ENCODE peak calls at places on chromosomes 13 and 19, in five cellular contexts. One of them, this sample, is unnamed.

GRCh38 chr19:43660301-43660700 is 9.7 kb downstream of the PLAUR start:
- DNase-seq in heart left ventricle: no peak
- DNase-seq in adrenal gland: no peak
- DNase-seq in AG09309: no peak
- DNase-seq in CD4-positive, alpha-beta T cell: no peak
- DNase-seq in this sample: no peak

GRCh38 chr13:37486171-37486661 is 112.4 kb downstream of the POSTN start:
- DNase-seq in heart left ventricle: no peak
- DNase-seq in adrenal gland: no peak
- DNase-seq in CD4-positive, alpha-beta T cell: no peak
- DNase-seq in AG09309: peak
- DNase-seq in this sample: no peak

GRCh38 chr13:51894239-51894638 is 32.5 kb downstream of the CCDC70 start:
- DNase-seq in adrenal gland: no peak
- DNase-seq in CD4-positive, alpha-beta T cell: no peak
- DNase-seq in heart left ventricle: no peak
- DNase-seq in AG09309: no peak
- DNase-seq in this sample: no peak

GRCh38 chr19:16496613-16496983 is 404 bp downstream of the C19orf44 start:
- DNase-seq in CD4-positive, alpha-beta T cell: no peak
- DNase-seq in heart left ventricle: peak
- DNase-seq in AG09309: no peak
- DNase-seq in adrenal gland: peak
- DNase-seq in this sample: no peak

GRCh38 chr13:79918620-79919019 is 422.3 kb downstream of the SPRY2 start:
- DNase-seq in heart left ventricle: no peak
- DNase-seq in AG09309: no peak
- DNase-seq in CD4-positive, alpha-beta T cell: no peak
- DNase-seq in adrenal gland: no peak
- DNase-seq in this sample: no peak

GRCh38 chr13:67296511-67296910 is 66.4 kb upstream of the PCDH9 start:
- DNase-seq in AG09309: no peak
- DNase-seq in CD4-positive, alpha-beta T cell: no peak
- DNase-seq in heart left ventricle: no peak
- DNase-seq in adrenal gland: no peak
- DNase-seq in this sample: no peak

GRCh38 chr13:48653074-48654054 is at the start of gene CYSLTR2:
- DNase-seq in CD4-positive, alpha-beta T cell: no peak
- DNase-seq in heart left ventricle: no peak
- DNase-seq in AG09309: no peak
- DNase-seq in adrenal gland: no peak
- DNase-seq in this sample: peak

GRCh38 chr13:26679945-26680516 is 80.6 kb downstream of the GPR12 start:
- DNase-seq in heart left ventricle: no peak
- DNase-seq in CD4-positive, alpha-beta T cell: no peak
- DNase-seq in AG09309: no peak
- DNase-seq in adrenal gland: no peak
- DNase-seq in this sample: no peak

GRCh38 chr19:21604351-21604926 is 99.0 kb downstream of the ZNF429 start:
- DNase-seq in heart left ventricle: no peak
- DNase-seq in CD4-positive, alpha-beta T cell: no peak
- DNase-seq in adrenal gland: peak
- DNase-seq in AG09309: no peak
- DNase-seq in this sample: no peak

GRCh38 chr13:112968910-112969691 is at the start of gene MCF2L:
- DNase-seq in adrenal gland: peak
- DNase-seq in AG09309: no peak
- DNase-seq in heart left ventricle: peak
- DNase-seq in CD4-positive, alpha-beta T cell: peak
- DNase-seq in this sample: no peak

GRCh38 chr19:29480507-29480906 is 45.3 kb upstream of the VSTM2B start:
- DNase-seq in CD4-positive, alpha-beta T cell: no peak
- DNase-seq in heart left ventricle: no peak
- DNase-seq in adrenal gland: no peak
- DNase-seq in AG09309: no peak
- DNase-seq in this sample: no peak

GRCh38 chr19:29476528-29476927 is 49.3 kb upstream of the VSTM2B start:
- DNase-seq in heart left ventricle: no peak
- DNase-seq in adrenal gland: no peak
- DNase-seq in CD4-positive, alpha-beta T cell: no peak
- DNase-seq in AG09309: no peak
- DNase-seq in this sample: no peak

GRCh38 chr19:29477831-29478577 is 47.8 kb upstream of the VSTM2B start:
- DNase-seq in AG09309: no peak
- DNase-seq in heart left ventricle: no peak
- DNase-seq in adrenal gland: no peak
- DNase-seq in CD4-positive, alpha-beta T cell: no peak
- DNase-seq in this sample: no peak

GRCh38 chr19:29479941-29480340 is 45.9 kb upstream of the VSTM2B start:
- DNase-seq in CD4-positive, alpha-beta T cell: no peak
- DNase-seq in AG09309: no peak
- DNase-seq in adrenal gland: no peak
- DNase-seq in heart left ventricle: no peak
- DNase-seq in this sample: no peak

GRCh38 chr19:29478578-29479565 is 46.9 kb upstream of the VSTM2B start:
- DNase-seq in CD4-positive, alpha-beta T cell: no peak
- DNase-seq in heart left ventricle: no peak
- DNase-seq in AG09309: no peak
- DNase-seq in adrenal gland: no peak
- DNase-seq in this sample: no peak
- TF ChIP-seq CTCF in CD4-positive, alpha-beta T cell: no peak
- TF ChIP-seq CTCF in heart left ventricle: peak
- TF ChIP-seq CTCF in AG09309: peak
- TF ChIP-seq CTCF in adrenal gland: no peak
- TF ChIP-seq CTCF in this sample: peak

DNA sequence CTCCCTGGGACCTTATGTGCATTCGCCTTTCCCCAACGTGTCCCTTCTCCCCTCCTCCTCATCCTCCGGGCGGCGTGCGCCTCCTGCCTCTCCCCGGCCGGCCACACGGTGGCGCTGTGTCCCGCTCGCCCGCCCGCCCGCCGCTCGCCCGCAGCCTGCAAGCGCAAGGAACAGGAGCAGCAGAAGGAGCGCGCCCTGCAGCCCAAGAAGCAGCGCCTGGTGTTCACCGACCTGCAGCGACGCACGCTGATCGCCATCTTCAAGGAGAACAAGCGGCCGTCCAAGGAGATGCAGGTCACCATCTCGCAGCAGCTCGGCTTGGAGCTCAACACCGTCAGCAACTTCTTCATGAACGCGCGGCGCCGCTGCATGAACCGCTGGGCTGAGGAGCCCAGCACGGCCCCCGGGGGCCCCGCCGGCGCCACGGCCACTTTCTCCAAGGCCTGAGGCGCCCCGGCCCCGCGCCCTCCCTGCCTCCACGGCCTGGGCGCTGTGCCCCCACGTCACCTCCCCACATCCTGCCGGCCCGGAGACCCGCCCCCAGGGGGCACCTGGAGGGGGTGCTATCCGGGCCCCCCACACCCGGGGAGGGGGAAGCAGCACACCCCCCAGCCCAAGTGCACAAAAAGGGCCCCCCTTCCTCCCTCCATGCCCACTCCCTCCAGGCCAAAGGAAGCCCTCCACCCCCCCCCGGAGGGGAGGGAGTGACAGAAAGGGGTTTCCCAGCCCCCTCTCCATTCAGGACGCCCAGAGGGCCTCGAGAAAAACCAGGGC is 21.9 kb downstream of the ONECUT3 start:
- DNase-seq in AG09309: no peak
- DNase-seq in adrenal gland: no peak
- DNase-seq in heart left ventricle: no peak
- DNase-seq in CD4-positive, alpha-beta T cell: no peak
- DNase-seq in this sample: no peak
- TF ChIP-seq CTCF in AG09309: peak
- TF ChIP-seq CTCF in adrenal gland: no peak
- TF ChIP-seq CTCF in heart left ventricle: no peak
- TF ChIP-seq CTCF in CD4-positive, alpha-beta T cell: no peak
- TF ChIP-seq CTCF in this sample: no peak

GRCh38 chr19:15265849-15266248 is 33.6 kb upstream of the EPHX3 start:
- DNase-seq in CD4-positive, alpha-beta T cell: no peak
- DNase-seq in adrenal gland: peak
- DNase-seq in AG09309: peak
- DNase-seq in heart left ventricle: peak
- DNase-seq in this sample: peak
- TF ChIP-seq CTCF in CD4-positive, alpha-beta T cell: no peak
- TF ChIP-seq CTCF in adrenal gland: no peak
- TF ChIP-seq CTCF in AG09309: no peak
- TF ChIP-seq CTCF in heart left ventricle: no peak
- TF ChIP-seq CTCF in this sample: no peak

DNA sequence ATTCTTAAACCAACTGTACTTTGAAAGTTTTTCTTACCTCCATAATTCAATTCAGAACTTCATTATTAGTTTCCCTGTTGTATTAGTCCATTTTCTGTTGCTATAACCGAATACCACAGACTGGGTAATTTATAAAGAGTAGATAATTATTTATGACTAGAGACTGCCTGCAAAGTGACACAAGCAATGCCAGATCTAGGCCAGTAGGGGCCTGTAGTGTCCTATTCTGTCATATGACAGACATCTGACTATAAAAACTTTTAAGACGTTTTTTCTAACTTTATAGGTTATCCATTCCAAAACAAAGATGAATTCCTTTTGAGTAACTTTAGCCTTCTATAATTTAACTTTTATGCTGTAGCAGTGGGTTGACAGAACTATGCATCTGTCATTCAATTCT is 2783.8 kb downstream of the PCDH9 start:
- DNase-seq in adrenal gland: no peak
- DNase-seq in CD4-positive, alpha-beta T cell: no peak
- DNase-seq in heart left ventricle: no peak
- DNase-seq in AG09309: no peak
- DNase-seq in this sample: no peak
- TF ChIP-seq CTCF in adrenal gland: no peak
- TF ChIP-seq CTCF in CD4-positive, alpha-beta T cell: no peak
- TF ChIP-seq CTCF in heart left ventricle: no peak
- TF ChIP-seq CTCF in AG09309: peak
- TF ChIP-seq CTCF in this sample: peak

DNA sequence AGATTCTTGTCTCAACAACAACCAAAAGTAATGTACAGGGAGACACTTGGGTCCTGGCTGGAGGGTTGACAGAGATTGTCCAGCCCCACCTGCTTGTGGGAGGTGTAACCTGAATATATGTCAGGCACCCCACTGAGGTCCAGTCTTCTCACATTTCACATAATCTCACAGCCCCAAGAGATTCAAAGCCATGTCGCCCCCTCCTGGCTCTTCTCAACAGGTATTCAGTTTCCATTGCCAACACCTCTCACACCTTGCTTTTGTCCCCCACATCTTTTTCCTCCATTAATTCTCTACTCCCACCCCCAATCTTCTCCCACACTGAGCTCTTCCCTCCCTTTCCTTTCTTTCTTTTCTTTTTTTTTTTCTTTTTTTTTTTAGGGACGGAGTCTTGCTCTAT is 11.2 kb downstream of the UNC13A start:
- DNase-seq in AG09309: no peak
- DNase-seq in CD4-positive, alpha-beta T cell: no peak
- DNase-seq in heart left ventricle: no peak
- DNase-seq in adrenal gland: no peak
- DNase-seq in this sample: no peak
- TF ChIP-seq CTCF in AG09309: peak
- TF ChIP-seq CTCF in CD4-positive, alpha-beta T cell: no peak
- TF ChIP-seq CTCF in heart left ventricle: no peak
- TF ChIP-seq CTCF in adrenal gland: peak
- TF ChIP-seq CTCF in this sample: no peak

GRCh38 chr13:75762066-75762937 is 126.2 kb downstream of the LMO7 start:
- DNase-seq in CD4-positive, alpha-beta T cell: no peak
- DNase-seq in adrenal gland: no peak
- DNase-seq in heart left ventricle: no peak
- DNase-seq in AG09309: no peak
- DNase-seq in this sample: no peak

GRCh38 chr13:75759531-75759930 is 123.4 kb downstream of the LMO7 start:
- DNase-seq in heart left ventricle: no peak
- DNase-seq in CD4-positive, alpha-beta T cell: no peak
- DNase-seq in adrenal gland: no peak
- DNase-seq in AG09309: no peak
- DNase-seq in this sample: no peak

GRCh38 chr13:75761373-75761772 is 125.2 kb downstream of the LMO7 start:
- DNase-seq in adrenal gland: no peak
- DNase-seq in heart left ventricle: no peak
- DNase-seq in CD4-positive, alpha-beta T cell: no peak
- DNase-seq in AG09309: no peak
- DNase-seq in this sample: no peak

GRCh38 chr13:75762967-75763366 is 126.8 kb downstream of the LMO7 start:
- DNase-seq in adrenal gland: no peak
- DNase-seq in AG09309: no peak
- DNase-seq in CD4-positive, alpha-beta T cell: no peak
- DNase-seq in heart left ventricle: no peak
- DNase-seq in this sample: no peak

GRCh38 chr13:75760182-75760981 is 124.3 kb downstream of the LMO7 start:
- DNase-seq in heart left ventricle: peak
- DNase-seq in adrenal gland: no peak
- DNase-seq in CD4-positive, alpha-beta T cell: no peak
- DNase-seq in AG09309: no peak
- DNase-seq in this sample: no peak
- TF ChIP-seq CTCF in heart left ventricle: no peak
- TF ChIP-seq CTCF in adrenal gland: no peak
- TF ChIP-seq CTCF in CD4-positive, alpha-beta T cell: peak
- TF ChIP-seq CTCF in AG09309: no peak
- TF ChIP-seq CTCF in this sample: no peak

This sample was measured in astrocyte of the cerebellum.